ENCODE peak calls at places on chromosomes 13 and 19, in nine cellular contexts. T is psoas muscle, I is lung, X is HFFc6, E is fibroblast of mammary gland, R is lower leg skin, V is WTC11, P is Caco-2, L is astrocyte. J is an unnamed sample.

GRCh38 chr19:40356681-40357595 is 8.4 kb downstream of the PLD3 start:
- DNase-seq in T (no peak), I (no peak), X (no peak), E (no peak), R (no peak), V (no peak), P (no peak), L (no peak), J (no peak)

GRCh38 chr19:823565-824121 is 1.9 kb upstream of the PLPPR3 start:
- DNase-seq in T (no peak), I (no peak), X (no peak), E (no peak), R (no peak), V (no peak), P (no peak), L (no peak), J (no peak)

GRCh38 chr13:103803349-103803748 is 737.1 kb upstream of the SLC10A2 start:
- DNase-seq in T (no peak), I (no peak), X (no peak), E (no peak), R (no peak), V (no peak), P (no peak), L (no peak), J (peak)

GRCh38 chr13:80399340-80400163 is 58.6 kb upstream of the SPRY2 start:
- DNase-seq in T (no peak), I (peak), X (no peak), E (peak), R (peak), V (no peak), P (no peak), L (no peak), J (no peak)

GRCh38 chr13:31105856-31106255 is 55.8 kb downstream of the HSPH1 start:
- DNase-seq in T (no peak), I (no peak), X (no peak), E (no peak), R (no peak), V (no peak), P (no peak), L (no peak), J (no peak)

GRCh38 chr13:38814331-38814730 is 127.5 kb downstream of the FREM2 start:
- DNase-seq in T (no peak), I (no peak), X (no peak), E (no peak), R (no peak), V (no peak), P (no peak), L (no peak), J (no peak)

GRCh38 chr19:3365447-3366103 is 808 bp upstream of the NFIC start:
- DNase-seq in T (peak), I (no peak), X (peak), E (peak), R (peak), V (no peak), P (no peak), L (peak), J (no peak)

GRCh38 chr19:17762505-17763229 is 11.4 kb downstream of the FCHO1 start:
- DNase-seq in T (no peak), I (no peak), X (peak), E (peak), R (no peak), V (peak), P (peak), L (peak), J (peak)

GRCh38 chr13:105465251-105465650 is 1070.2 kb downstream of the EFNB2 start:
- DNase-seq in T (no peak), I (no peak), X (no peak), E (no peak), R (no peak), V (no peak), P (no peak), L (no peak), J (no peak)

GRCh38 chr13:75124415-75124814 is 357.6 kb downstream of the TBC1D4 start:
- DNase-seq in T (no peak), I (no peak), X (no peak), E (no peak), R (no peak), V (no peak), P (no peak), L (no peak), J (no peak)

GRCh38 chr19:17933414-17934129 is 757 bp downstream of the CCDC124 start:
- DNase-seq in T (no peak), I (no peak), X (peak), E (peak), R (no peak), V (no peak), P (no peak), L (peak), J (no peak)

GRCh38 chr13:94595006-94595942 is 678 bp downstream of the TGDS start:
- DNase-seq in T (no peak), I (no peak), X (no peak), E (peak), R (no peak), V (no peak), P (peak), L (no peak), J (no peak)

GRCh38 chr13:51475727-51476521 is 23.1 kb upstream of the INTS6 start:
- DNase-seq in T (no peak), I (no peak), X (peak), E (peak), R (no peak), V (no peak), P (no peak), L (peak), J (no peak)

GRCh38 chr19:41589371-41589770 is 13.4 kb downstream of the CEACAM21 start:
- DNase-seq in T (no peak), I (no peak), X (no peak), E (no peak), R (no peak), V (no peak), P (no peak), L (no peak), J (no peak)

GRCh38 chr19:5057860-5058259 is 88.9 kb downstream of the KDM4B start:
- DNase-seq in T (no peak), I (no peak), X (no peak), E (peak), R (no peak), V (peak), P (no peak), L (no peak), J (no peak)

GRCh38 chr19:48329167-48329891 is 4.0 kb downstream of the EMP3 start:
- DNase-seq in T (no peak), I (no peak), X (peak), E (peak), R (peak), V (peak), P (peak), L (peak), J (no peak)

GRCh38 chr13:36975172-36975571 is 24.0 kb downstream of the ALG5 start:
- DNase-seq in T (no peak), I (no peak), X (no peak), E (no peak), R (no peak), V (no peak), P (no peak), L (no peak), J (no peak)

GRCh38 chr19:16612631-16613030 is 15.4 kb downstream of the MED26 start:
- DNase-seq in T (no peak), I (no peak), X (no peak), E (peak), R (no peak), V (no peak), P (no peak), L (no peak), J (no peak)

GRCh38 chr13:78022164-78022877 is 103.7 kb upstream of the EDNRB start:
- DNase-seq in T (no peak), I (no peak), X (no peak), E (peak), R (peak), V (no peak), P (no peak), L (peak), J (no peak)

GRCh38 chr13:42740753-42741152 is 40.6 kb upstream of the FAM216B start:
- DNase-seq in T (peak), I (peak), X (no peak), E (no peak), R (peak), V (no peak), P (no peak), L (no peak), J (no peak)

GRCh38 chr19:38229585-38230073 is 5.6 kb upstream of the DPF1 start:
- DNase-seq in T (peak), I (peak), X (peak), E (peak), R (no peak), V (peak), P (peak), L (peak), J (peak)

GRCh38 chr13:113630296-113630695 is 27.7 kb downstream of the ATP4B start:
- DNase-seq in T (no peak), I (no peak), X (no peak), E (no peak), R (no peak), V (no peak), P (no peak), L (no peak), J (peak)

GRCh38 chr13:45807520-45808099 is 43.9 kb downstream of the SIAH3 start:
- DNase-seq in T (no peak), I (no peak), X (peak), E (peak), R (no peak), V (peak), P (peak), L (peak), J (peak)

GRCh38 chr13:36965767-36966166 is 33.4 kb downstream of the ALG5 start:
- DNase-seq in T (no peak), I (no peak), X (peak), E (peak), R (no peak), V (no peak), P (no peak), L (peak), J (no peak)

GRCh38 chr19:47130589-47131168 is at the start of gene SAE1:
- DNase-seq in T (peak), I (peak), X (peak), E (peak), R (peak), V (peak), P (peak), L (peak), J (peak)
- TF ChIP-seq CTCF in T (peak), I (peak), X (peak), E (no peak), R (no peak), V (no peak), P (peak), L (peak), J (no peak)

GRCh38 chr13:24894277-24894971 is 130.5 kb downstream of the RNF17 start:
- DNase-seq in T (no peak), I (no peak), X (no peak), E (no peak), R (no peak), V (no peak), P (no peak), L (no peak), J (no peak)

GRCh38 chr13:24900507-24900906 is 136.5 kb downstream of the RNF17 start:
- DNase-seq in T (no peak), I (no peak), X (no peak), E (no peak), R (no peak), V (no peak), P (no peak), L (no peak), J (no peak)

GRCh38 chr13:24905242-24905641 is 141.3 kb downstream of the RNF17 start:
- DNase-seq in T (no peak), I (no peak), X (no peak), E (peak), R (no peak), V (no peak), P (no peak), L (no peak), J (no peak)

GRCh38 chr13:24894972-24895300 is 131.0 kb downstream of the RNF17 start:
- DNase-seq in T (no peak), I (no peak), X (no peak), E (no peak), R (no peak), V (peak), P (no peak), L (no peak), J (no peak)

GRCh38 chr13:24899601-24900000 is 135.6 kb downstream of the RNF17 start:
- DNase-seq in T (no peak), I (no peak), X (peak), E (no peak), R (no peak), V (no peak), P (no peak), L (peak), J (no peak)
- TF ChIP-seq CTCF in T (no peak), I (no peak), X (no peak), E (no peak), R (no peak), V (no peak), P (no peak), L (no peak), J (no peak)

DNA sequence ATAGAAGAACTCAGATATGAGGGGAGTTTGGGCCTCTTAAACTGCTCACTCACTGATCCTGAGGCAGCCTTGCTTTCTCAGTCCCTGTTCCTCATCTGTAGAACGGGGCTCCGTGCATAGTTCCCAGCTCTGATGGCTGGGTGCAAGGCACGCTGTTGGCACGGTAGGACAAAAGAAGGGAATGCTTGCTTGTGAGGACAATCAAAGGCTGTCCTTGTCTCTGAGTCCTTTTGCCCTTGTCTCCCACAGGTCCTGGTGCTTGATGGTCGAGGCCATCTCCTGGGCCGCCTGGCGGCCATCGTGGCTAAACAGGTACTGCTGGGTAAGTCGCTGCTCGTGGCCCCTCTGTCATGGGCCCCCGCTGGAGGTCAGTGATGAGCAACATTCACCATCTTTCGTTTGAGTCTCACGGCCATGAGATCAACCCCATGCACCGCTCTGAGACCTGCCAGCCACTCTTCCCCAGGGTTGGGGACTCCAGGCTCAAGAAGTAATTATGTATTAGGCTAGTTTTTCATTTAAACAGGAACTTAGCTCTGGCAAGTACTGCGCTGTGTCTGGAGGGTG is 2.3 kb downstream of the RPL13A start:
- DNase-seq in T (no peak), I (no peak), X (no peak), E (peak), R (no peak), V (no peak), P (no peak), L (no peak), J (no peak)
- TF ChIP-seq CTCF in T (no peak), I (no peak), X (no peak), E (no peak), R (no peak), V (no peak), P (no peak), L (no peak), J (no peak)

DNA sequence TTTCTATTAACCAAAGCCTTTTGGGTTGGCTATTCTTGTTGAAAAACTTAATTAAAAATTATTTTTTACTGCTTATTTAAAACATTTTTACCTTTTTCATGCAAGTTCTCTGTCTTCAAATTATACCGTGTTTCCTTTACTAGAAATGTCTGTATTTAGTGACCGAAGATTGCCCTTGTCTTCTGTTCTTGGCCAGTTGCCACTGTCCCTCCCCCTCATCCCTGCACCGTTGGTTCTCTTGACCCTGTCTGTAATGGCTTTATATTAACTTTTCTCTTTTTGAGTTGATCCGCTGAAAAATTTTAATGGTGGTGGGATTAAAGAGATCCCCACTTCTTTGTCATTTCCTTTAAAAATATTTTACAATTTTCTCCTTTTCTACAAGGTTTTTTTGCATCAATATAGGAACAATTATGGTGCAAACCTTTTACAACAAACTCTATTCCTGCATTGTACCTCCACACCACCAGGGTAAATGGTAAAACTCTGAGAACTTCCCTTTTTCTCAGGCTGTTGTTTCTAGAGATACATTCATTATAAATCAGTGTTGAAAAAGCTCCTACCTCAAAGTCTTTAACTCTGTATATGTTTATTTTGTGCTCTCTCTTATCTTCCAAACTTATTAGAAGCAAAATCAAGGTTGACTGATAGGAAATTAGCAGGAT is 12.9 kb upstream of the RNF113B start:
- DNase-seq in T (no peak), I (no peak), X (no peak), E (no peak), R (no peak), V (no peak), P (no peak), L (peak), J (no peak)
- TF ChIP-seq CTCF in T (no peak), I (no peak), X (peak), E (no peak), R (no peak), V (no peak), P (no peak), L (no peak), J (no peak)

J was measured in glutamatergic neuron.